ENCODE peak calls at places on chromosomes 12 and 14, in four cellular contexts. D is K562, J is GM12878, E is GM12891. N is an unnamed sample.

GRCh38 chr12:69284131-69284530 is 44.8 kb downstream of the CPSF6 start:
- DNase-seq in J (no peak), D (peak), E (peak), N (no peak)

GRCh38 chr14:94066089-94066676 is 14.8 kb downstream of the DDX24 start:
- DNase-seq in D (no peak), E (no peak), J (no peak), N (no peak)

GRCh38 chr14:61379639-61380184 is 58.3 kb downstream of the PRKCH start:
- DNase-seq in E (no peak), J (no peak), D (no peak), N (no peak)

GRCh38 chr12:132257206-132257954 is 72.0 kb downstream of the GALNT9 start:
- DNase-seq in D (no peak), E (no peak), J (no peak), N (no peak)

GRCh38 chr14:79967001-79967400 is 244.3 kb downstream of the DIO2 start:
- DNase-seq in D (no peak), J (no peak), E (no peak), N (no peak)

GRCh38 chr14:20836668-20837338 is 34.2 kb upstream of the RNASE1 start:
- DNase-seq in D (no peak), E (no peak), J (no peak), N (no peak)

GRCh38 chr14:47207636-47208035 is 467.8 kb downstream of the MDGA2 start:
- DNase-seq in J (no peak), E (no peak), D (no peak), N (no peak)

GRCh38 chr14:28656704-28657255 is 109.8 kb upstream of the FOXG1 start:
- DNase-seq in J (no peak), D (no peak), E (no peak), N (no peak)

GRCh38 chr14:101177301-101178055 is 274.0 kb upstream of the RTL1 start:
- DNase-seq in D (no peak), J (no peak), E (no peak), N (no peak)

GRCh38 chr12:50569321-50569720 is 64.5 kb downstream of the DIP2B start:
- DNase-seq in J (no peak), E (no peak), D (no peak), N (no peak)

GRCh38 chr12:121530600-121531355 is 50.0 kb downstream of the KDM2B start:
- DNase-seq in J (no peak), E (peak), D (peak), N (peak)

GRCh38 chr14:74975059-74975810 is 19.8 kb upstream of the PGF start:
- DNase-seq in J (no peak), E (no peak), D (no peak), N (no peak)

GRCh38 chr14:74976264-74977113 is 21.1 kb upstream of the PGF start:
- DNase-seq in J (no peak), E (no peak), D (peak), N (no peak)

GRCh38 chr14:74973905-74974363 is 18.5 kb upstream of the PGF start:
- DNase-seq in E (no peak), D (no peak), J (no peak), N (no peak)

GRCh38 chr14:74973003-74973614 is 17.7 kb upstream of the PGF start:
- DNase-seq in D (no peak), E (peak), J (no peak), N (no peak)

GRCh38 chr14:74974364-74975058 is 19.1 kb upstream of the PGF start:
- DNase-seq in E (no peak), D (no peak), J (no peak), N (no peak)
- TF ChIP-seq TAF1 in E (no peak), D (no peak), J (no peak), N (no peak)

GRCh38 chr12:104219361-104219892 is 3.8 kb downstream of the TXNRD1 start:
- DNase-seq in E (no peak), J (no peak), D (no peak), N (no peak)
- TF ChIP-seq POLR2A in E (no peak), J (no peak), D (no peak), N (no peak)

GRCh38 chr12:24810378-24810777 is 138.5 kb downstream of the BCAT1 start:
- DNase-seq in J (no peak), E (no peak), D (no peak), N (no peak)
- TF ChIP-seq POLR2AphosphoS5 in J (no peak), E (no peak), D (no peak), N (no peak)

GRCh38 chr12:89959188-89959587 is 250.6 kb upstream of the ATP2B1 start:
- DNase-seq in D (no peak), J (no peak), E (no peak), N (no peak)

GRCh38 chr12:89960607-89961394 is 252.2 kb upstream of the ATP2B1 start:
- DNase-seq in J (no peak), D (no peak), E (no peak), N (no peak)

GRCh38 chr12:89960011-89960507 is 251.4 kb upstream of the ATP2B1 start:
- DNase-seq in J (peak), E (no peak), D (no peak), N (no peak)

GRCh38 chr12:89965993-89966392 is 257.4 kb upstream of the ATP2B1 start:
- DNase-seq in E (no peak), J (no peak), D (no peak), N (no peak)

DNA sequence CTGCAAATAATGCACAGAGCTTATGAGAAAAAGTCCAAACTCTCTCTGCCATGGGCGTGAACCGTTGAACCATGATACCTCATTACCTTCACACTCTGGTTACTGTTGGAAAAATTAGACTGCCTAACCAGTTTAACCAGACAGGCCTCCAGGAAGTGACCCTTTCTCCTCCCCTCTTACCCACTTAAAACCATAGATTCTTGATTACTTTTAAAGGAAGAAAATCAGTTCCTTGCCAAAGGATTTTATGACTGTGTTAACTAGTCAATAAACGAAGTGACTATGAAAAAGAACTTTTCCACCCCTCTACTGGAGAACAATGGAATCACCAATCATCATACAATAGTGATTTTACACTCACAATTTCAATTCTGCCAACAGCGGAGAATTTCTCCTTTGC is 254.0 kb upstream of the ATP2B1 start:
- DNase-seq in D (no peak), J (no peak), E (no peak), N (no peak)
- TF ChIP-seq TAF1 in D (no peak), J (no peak), E (no peak), N (no peak)

GRCh38 chr12:128820723-128821432 is 2.9 kb downstream of the SLC15A4 start:
- DNase-seq in D (no peak), E (no peak), J (no peak), N (no peak)
- TF ChIP-seq POLR2A in D (no peak), E (peak), J (peak), N (peak)

DNA sequence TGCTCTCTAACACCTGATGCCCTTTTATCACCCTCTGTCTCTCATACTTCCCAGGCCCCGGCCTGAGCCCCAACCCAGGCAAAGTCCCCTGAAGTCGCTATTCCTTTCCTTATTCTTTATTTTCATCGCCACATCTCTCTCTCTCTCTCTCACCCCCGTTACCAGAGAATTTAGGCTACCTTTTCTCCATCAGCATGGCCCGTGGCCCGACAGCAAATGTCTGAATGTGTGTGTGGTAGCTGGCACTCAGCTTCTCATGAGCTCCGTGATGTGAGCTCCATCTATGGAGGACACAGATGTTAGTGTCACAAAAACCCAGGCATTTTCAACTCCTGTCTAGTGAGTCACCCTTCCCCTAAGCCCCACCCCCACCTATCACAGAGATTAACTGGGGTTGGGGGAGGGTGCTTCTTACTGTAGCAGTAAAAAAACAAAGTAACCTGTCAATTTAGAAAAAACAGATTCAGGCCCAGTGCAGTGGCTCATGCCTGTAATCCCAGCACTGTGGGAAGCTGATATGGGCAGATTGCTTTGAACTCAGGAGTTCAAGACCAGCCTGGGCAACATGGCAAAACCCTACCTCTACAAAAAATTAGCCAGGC is 53.8 kb downstream of the VCPKMT start:
- DNase-seq in D (peak), J (peak), E (no peak), N (no peak)
- TF ChIP-seq POLR2AphosphoS5 in D (peak), J (peak), E (peak), N (peak)

DNA sequence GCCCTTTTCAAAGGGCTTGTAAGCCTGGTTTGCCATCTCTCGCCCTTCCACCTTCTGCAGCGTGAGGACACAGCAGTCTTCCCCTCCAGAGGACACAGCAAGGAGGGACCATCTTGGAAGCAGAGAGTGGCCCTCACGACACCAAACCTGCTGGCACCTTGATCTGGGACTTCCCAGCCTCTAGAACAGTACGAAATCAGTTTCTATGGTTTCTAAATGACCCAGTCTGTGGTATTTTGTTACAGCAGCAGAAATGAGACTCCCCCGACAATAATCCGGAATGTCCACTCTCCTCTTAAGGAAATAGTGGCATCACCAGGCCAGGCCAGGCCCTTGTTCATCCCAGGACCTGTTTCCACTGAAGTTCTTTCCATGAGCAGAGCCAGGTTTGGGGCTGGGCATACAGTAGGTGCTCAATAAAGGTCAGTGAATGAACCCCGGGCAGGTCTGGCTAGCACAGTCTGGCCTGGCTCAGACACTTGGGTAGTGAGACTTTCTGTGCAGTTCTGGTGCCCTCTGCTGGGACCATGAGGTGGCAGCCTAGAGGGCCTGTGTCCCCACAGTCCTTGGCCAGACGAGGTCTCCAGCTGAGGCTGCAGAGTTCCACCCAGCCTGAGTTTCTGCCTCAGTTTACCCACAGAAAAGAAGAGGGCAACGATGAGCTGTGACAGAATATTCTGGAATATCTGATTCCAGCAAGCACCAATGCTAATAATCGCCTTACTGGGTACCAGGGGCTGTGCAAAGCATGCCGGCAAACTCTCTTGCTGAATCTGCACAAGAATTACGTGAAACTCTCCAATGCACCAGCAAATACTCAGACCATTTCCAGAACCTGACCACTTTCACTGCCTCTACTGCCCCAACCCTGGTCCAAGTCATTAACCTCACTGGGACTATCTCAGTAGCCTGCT is 14.0 kb downstream of the ABCB9 start:
- DNase-seq in D (peak), E (peak), J (no peak), N (peak)
- TF ChIP-seq TAF1 in D (no peak), E (no peak), J (peak), N (no peak)

GRCh38 chr12:9646794-9647622 is 22.5 kb upstream of the CLEC2D start:
- DNase-seq in J (no peak), E (no peak), D (no peak), N (no peak)

GRCh38 chr12:9648701-9649531 is 20.6 kb upstream of the CLEC2D start:
- DNase-seq in J (no peak), D (no peak), E (no peak), N (no peak)

GRCh38 chr12:9651265-9651729 is 18.2 kb upstream of the CLEC2D start:
- DNase-seq in E (no peak), J (no peak), D (no peak), N (no peak)

GRCh38 chr12:9649532-9649940 is 20.0 kb upstream of the CLEC2D start:
- DNase-seq in J (peak), D (no peak), E (no peak), N (no peak)

DNA sequence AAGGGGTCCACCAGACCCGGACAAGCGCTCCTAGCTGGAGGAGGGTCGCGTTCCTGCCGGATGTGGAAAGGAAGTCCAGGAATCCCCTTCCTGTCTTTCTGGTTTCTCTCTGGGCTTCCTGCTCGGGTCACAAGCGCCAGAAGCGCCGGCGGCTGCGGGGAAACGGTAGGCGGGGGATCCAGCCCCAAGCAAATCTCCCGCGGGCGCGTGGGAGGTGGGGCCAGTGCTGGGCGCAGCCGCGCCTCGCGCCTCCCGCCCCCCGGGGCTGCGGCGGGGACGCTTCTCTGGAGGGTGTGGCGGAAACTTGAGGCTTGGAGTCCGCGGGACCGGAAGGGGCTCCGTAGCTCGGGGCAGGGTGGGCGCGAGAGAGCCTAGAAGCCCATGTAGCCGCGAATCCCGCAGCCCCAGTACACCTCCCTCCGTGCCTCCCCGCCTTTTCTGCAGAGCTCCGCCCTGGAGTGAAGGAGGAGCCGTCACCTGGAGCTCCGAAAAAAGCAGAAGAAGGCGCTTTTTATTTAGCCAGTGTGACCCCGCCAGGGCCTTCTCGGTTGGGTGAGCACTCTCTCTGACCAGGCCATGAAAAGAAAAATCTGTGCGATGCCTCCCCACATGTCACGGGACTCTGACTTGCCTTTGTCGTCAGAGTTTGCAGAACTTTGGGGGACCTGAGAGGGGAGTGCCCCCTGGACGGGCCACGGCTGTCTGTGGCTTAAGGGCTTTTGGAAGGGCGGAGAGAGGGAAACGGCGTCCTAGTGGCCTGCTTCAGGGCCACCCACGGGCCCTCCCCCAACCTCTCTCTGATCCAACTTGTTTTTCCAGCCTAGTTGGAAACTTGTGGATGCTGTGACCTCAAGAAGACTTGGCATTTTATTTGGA is 21.4 kb upstream of the CLEC2D start:
- DNase-seq in J (peak), D (peak), E (peak), N (peak)
- TF ChIP-seq POLR2A in J (peak), D (peak), E (no peak), N (peak)